ENCODE peak calls at places on chromosomes 1 and 21, in six cellular contexts. J, B, E, S, L and F are unnamed samples.

GRCh38 chr1:183515002-183515689 is 42.8 kb downstream of the SMG7 start:
- DNase-seq in J (no peak), B (no peak), E (no peak), S (no peak), L (no peak), F (no peak)

GRCh38 chr1:240691521-240692338 is 79.8 kb upstream of the GREM2 start:
- DNase-seq in J (peak; percentile 65), B (no peak), E (no peak), S (peak; percentile 84), L (no peak), F (peak; percentile 62)

GRCh38 chr1:12433323-12434053 is 184.5 kb downstream of the DHRS3 start:
- DNase-seq in J (peak; percentile 72), B (peak; percentile 4), E (no peak), S (peak; percentile 88), L (peak; percentile 44), F (no peak)

GRCh38 chr1:178434360-178434759 is 62.4 kb downstream of the CLEC20A start:
- DNase-seq in J (no peak), B (no peak), E (no peak), S (no peak), L (no peak), F (no peak)

GRCh38 chr1:110455151-110455550 is 4.2 kb downstream of the PROK1 start:
- DNase-seq in J (peak; percentile 64), B (no peak), E (no peak), S (peak; percentile 92), L (no peak), F (no peak)

GRCh38 chr1:28071813-28072212 is 16.6 kb downstream of the EYA3 start:
- DNase-seq in J (no peak), B (no peak), E (no peak), S (no peak), L (no peak), F (no peak)

GRCh38 chr1:216824511-216824910 is 101.3 kb upstream of the ESRRG start:
- DNase-seq in J (no peak), B (no peak), E (no peak), S (no peak), L (no peak), F (no peak)

GRCh38 chr1:208868554-208868953 is 624.4 kb upstream of the PLXNA2 start:
- DNase-seq in J (no peak), B (no peak), E (no peak), S (no peak), L (no peak), F (no peak)

GRCh38 chr1:183222909-183223308 is 36.8 kb downstream of the LAMC2 start:
- DNase-seq in J (no peak), B (no peak), E (no peak), S (no peak), L (no peak), F (no peak)

GRCh38 chr1:237570530-237570929 is 320.2 kb downstream of the ZP4 start:
- DNase-seq in J (no peak), B (no peak), E (no peak), S (peak; percentile 63), L (no peak), F (no peak)

GRCh38 chr1:49187054-49187453 is 410.4 kb upstream of the BEND5 start:
- DNase-seq in J (no peak), B (no peak), E (no peak), S (no peak), L (no peak), F (no peak)

GRCh38 chr1:99685516-99686180 is 39.7 kb downstream of the PALMD start:
- DNase-seq in J (peak; percentile 84), B (no peak), E (peak; percentile 69), S (peak; percentile 87), L (peak; percentile 68), F (peak; percentile 72)

GRCh38 chr1:240492832-240493440 is 119.0 kb downstream of the GREM2 start:
- DNase-seq in J (peak; percentile 80), B (no peak), E (peak; percentile 54), S (peak; percentile 93), L (peak; percentile 16), F (peak; percentile 46)

GRCh38 chr1:95506736-95507404 is 272.9 kb downstream of the RWDD3 start:
- DNase-seq in J (no peak), B (no peak), E (no peak), S (no peak), L (no peak), F (no peak)

GRCh38 chr1:204128964-204129896 is 22.6 kb downstream of the ETNK2 start:
- DNase-seq in J (peak; percentile 84), B (peak; percentile 14), E (peak; percentile 85), S (peak; percentile 90), L (peak; percentile 73), F (peak; percentile 69)

GRCh38 chr1:216600730-216601426 is 122.4 kb downstream of the ESRRG start:
- DNase-seq in J (peak; percentile 85), B (peak; percentile 69), E (peak; percentile 83), S (peak; percentile 90), L (peak; percentile 81), F (peak; percentile 74)

GRCh38 chr1:238319957-238320356 is 429.2 kb upstream of the ZP4 start:
- DNase-seq in J (no peak), B (no peak), E (no peak), S (no peak), L (no peak), F (no peak)

GRCh38 chr1:175480343-175480827 is 263.0 kb downstream of the TNR start:
- DNase-seq in J (no peak), B (no peak), E (no peak), S (no peak), L (no peak), F (no peak)

GRCh38 chr1:94105957-94106529 is 14.9 kb downstream of the ABCA4 start:
- DNase-seq in J (no peak), B (no peak), E (no peak), S (no peak), L (no peak), F (no peak)

GRCh38 chr1:8666394-8667167 is 150.9 kb downstream of the RERE start:
- DNase-seq in J (no peak), B (no peak), E (no peak), S (no peak), L (no peak), F (no peak)

GRCh38 chr21:31924548-31924947 is 51.7 kb downstream of the HUNK start:
- DNase-seq in J (no peak), B (no peak), E (no peak), S (peak; percentile 26), L (no peak), F (no peak)

GRCh38 chr1:173205146-173206051 is 1.7 kb downstream of the TNFSF4 start:
- DNase-seq in J (no peak), B (no peak), E (no peak), S (no peak), L (no peak), F (no peak)

GRCh38 chr1:226476066-226476465 is 68.2 kb upstream of the PARP1 start:
- DNase-seq in J (no peak), B (no peak), E (no peak), S (no peak), L (no peak), F (no peak)

GRCh38 chr1:226474041-226474440 is 66.1 kb upstream of the PARP1 start:
- DNase-seq in J (no peak), B (peak; percentile 55), E (no peak), S (no peak), L (no peak), F (no peak)

GRCh38 chr1:226473325-226473724 is 65.4 kb upstream of the PARP1 start:
- DNase-seq in J (no peak), B (no peak), E (no peak), S (no peak), L (no peak), F (no peak)

GRCh38 chr1:226475112-226475511 is 67.2 kb upstream of the PARP1 start:
- DNase-seq in J (peak; percentile 19), B (no peak), E (no peak), S (no peak), L (no peak), F (no peak)

DNA sequence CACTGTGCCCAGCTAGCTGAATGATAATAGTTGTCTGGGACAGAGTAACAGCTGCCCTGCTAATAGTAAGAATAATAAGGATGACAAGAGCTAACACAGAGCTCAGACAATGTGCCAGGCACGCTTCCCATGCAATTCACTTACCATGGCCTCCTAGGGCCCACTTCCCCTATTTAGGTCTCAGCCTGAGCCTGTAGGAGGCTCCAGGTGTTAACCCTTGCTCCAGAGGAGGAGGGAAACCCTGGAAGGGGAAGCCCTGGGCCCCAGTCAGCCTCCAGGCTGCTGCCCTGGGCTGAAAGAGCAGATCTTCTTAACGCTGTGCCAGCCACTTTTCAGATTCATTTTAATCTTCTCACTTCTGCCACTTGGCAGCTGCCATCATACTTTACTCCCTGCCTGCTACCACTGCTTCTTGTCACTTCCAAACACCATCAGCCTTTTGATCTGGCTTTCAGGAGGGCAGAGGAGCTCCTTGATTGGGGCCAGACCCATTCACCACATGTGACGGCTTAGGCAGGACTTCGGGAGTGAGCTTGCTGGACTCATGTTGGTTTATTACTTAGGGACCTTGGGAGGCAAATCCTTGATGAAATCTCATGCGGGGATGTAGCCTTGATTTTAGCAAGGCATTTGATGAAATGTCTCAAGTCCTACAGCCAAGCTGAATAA is 66.7 kb upstream of the PARP1 start:
- DNase-seq in J (peak; percentile 18), B (no peak), E (no peak), S (peak; percentile 77), L (no peak), F (no peak)
- H3K27ac ChIP-seq in J (no peak overlapping the region), B (no peak overlapping the region), E (no peak overlapping the region), S (peak overlapping the region; percentile 24), L (no peak overlapping the region), F (no peak overlapping the region)

DNA sequence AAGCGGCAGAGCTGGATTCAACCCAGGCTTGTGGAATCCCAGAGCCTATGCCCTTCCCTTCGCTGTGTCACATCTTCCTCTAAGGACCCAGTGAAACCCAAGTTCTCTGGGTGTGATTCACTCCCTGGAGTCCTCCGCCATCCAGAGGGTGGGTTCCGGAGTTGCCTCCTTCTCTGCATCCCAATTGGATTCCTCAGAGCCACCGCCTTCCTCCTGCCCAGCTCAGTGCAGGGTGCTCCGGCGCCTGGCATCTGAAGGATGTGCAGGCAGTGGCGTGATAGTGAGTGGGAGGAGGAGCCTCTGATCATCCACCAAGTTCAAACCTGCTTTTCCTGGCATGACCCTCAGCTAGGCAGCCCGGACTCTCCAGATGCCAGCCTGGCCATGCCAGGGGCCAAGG is 20.8 kb upstream of the RCC2 start:
- DNase-seq in J (no peak), B (no peak), E (no peak), S (no peak), L (no peak), F (no peak)
- H3K27ac ChIP-seq in J (no peak overlapping the region), B (no peak overlapping the region), E (no peak overlapping the region), S (no peak overlapping the region), L (no peak overlapping the region), F (no peak overlapping the region)

GRCh38 chr1:59150537-59151386 is 146.1 kb upstream of the FGGY start:
- DNase-seq in J (no peak), B (no peak), E (no peak), S (peak; percentile 53), L (peak; percentile 67), F (peak; percentile 37)

GRCh38 chr1:59151860-59152259 is 145.0 kb upstream of the FGGY start:
- DNase-seq in J (no peak), B (no peak), E (no peak), S (no peak), L (no peak), F (no peak)

GRCh38 chr1:59146651-59147358 is 150.1 kb upstream of the FGGY start:
- DNase-seq in J (peak; percentile 66), B (no peak), E (peak; percentile 54), S (peak; percentile 85), L (peak; percentile 71), F (no peak)

GRCh38 chr1:59151387-59151761 is 145.5 kb upstream of the FGGY start:
- DNase-seq in J (no peak), B (no peak), E (no peak), S (no peak), L (no peak), F (no peak)

GRCh38 chr1:59149435-59149834 is 147.5 kb upstream of the FGGY start:
- DNase-seq in J (no peak), B (no peak), E (no peak), S (no peak), L (no peak), F (no peak)
- H3K27ac ChIP-seq in J (no peak overlapping the region), B (no peak overlapping the region), E (no peak overlapping the region), S (no peak overlapping the region), L (no peak overlapping the region), F (no peak overlapping the region)

GRCh38 chr1:2482588-2482987 is 6.5 kb downstream of the PLCH2 start:
- DNase-seq in J (peak; percentile 57), B (no peak), E (no peak), S (no peak), L (no peak), F (no peak)
- H3K27ac ChIP-seq in J (no peak overlapping the region), B (no peak overlapping the region), E (no peak overlapping the region), S (no peak overlapping the region), L (no peak overlapping the region), F (no peak overlapping the region)